ENCODE peak calls at places on chromosomes 1 and 21, in nine cellular contexts. Z, S, P, M, I, A, J, R and Q are unnamed samples.

GRCh38 chr1:35180776-35181374 is 12.1 kb downstream of the SFPQ start:
- DNase-seq in S (no peak), R (no peak), Z (no peak), A (no peak), P (no peak), M (no peak), I (no peak), J (no peak), Q (peak; percentile 41)

GRCh38 chr21:36169465-36170128 is 13.0 kb downstream of the DOP1B start:
- DNase-seq in A (no peak), P (no peak), S (no peak), Z (no peak), M (no peak), J (no peak), I (no peak), R (peak; percentile 29), Q (no peak)

GRCh38 chr21:36534656-36535055 is 54.7 kb upstream of the CLDN14 start:
- DNase-seq in M (no peak), A (no peak), J (no peak), S (no peak), Z (no peak), P (no peak), R (no peak), I (no peak), Q (no peak)

GRCh38 chr1:201318504-201319340 is 35.4 kb downstream of the PKP1 start:
- DNase-seq in J (no peak), M (no peak), A (no peak), S (no peak), P (no peak), R (no peak), I (no peak), Z (no peak), Q (no peak)

GRCh38 chr1:56526571-56527174 is 52.7 kb downstream of the PLPP3 start:
- DNase-seq in J (no peak), R (no peak), S (peak; percentile 26), P (no peak), M (no peak), I (no peak), Z (no peak), A (no peak), Q (no peak)

GRCh38 chr1:48227165-48228013 is 4.9 kb downstream of the SLC5A9 start:
- DNase-seq in I (no peak), A (no peak), M (no peak), S (no peak), Z (no peak), P (no peak), R (peak; percentile 55), J (no peak), Q (peak; percentile 6)

GRCh38 chr1:31423418-31423947 is 10.5 kb downstream of the SERINC2 start:
- DNase-seq in S (no peak), A (no peak), I (no peak), R (no peak), M (no peak), P (no peak), Z (no peak), J (no peak), Q (peak; percentile 65)

GRCh38 chr1:240074422-240074821 is 17.3 kb upstream of the FMN2 start:
- DNase-seq in I (no peak), J (no peak), S (no peak), M (no peak), P (no peak), R (no peak), A (no peak), Z (no peak), Q (no peak)

GRCh38 chr1:68442822-68443556 is 6.8 kb downstream of the RPE65 start:
- DNase-seq in S (peak; percentile 94), R (peak; percentile 24), P (peak; percentile 41), Z (no peak), I (peak; percentile 22), M (peak; percentile 48), J (no peak), A (no peak), Q (peak; percentile 38)

GRCh38 chr1:74145086-74145485 is 52.9 kb downstream of the LRRIQ3 start:
- DNase-seq in I (no peak), M (no peak), S (no peak), A (no peak), R (no peak), P (no peak), J (no peak), Z (no peak), Q (no peak)